ENCODE peak calls at places on chromosomes 6 and 20, in four cellular contexts. X is heart right ventricle, J is PC-3, S is psoas muscle. I is an unnamed sample.

GRCh38 chr6:169189686-169190085 is 64.0 kb downstream of the THBS2 start:
- DNase-seq in J (no peak), S (no peak), X (no peak), I (no peak)

GRCh38 chr20:46959081-46959692 is 64.5 kb downstream of the EYA2 start:
- DNase-seq in X (no peak), J (peak; percentile 99), S (no peak), I (peak; percentile 74)

GRCh38 chr20:48098099-48098498 is 312.8 kb upstream of the SULF2 start:
- DNase-seq in S (no peak), X (no peak), J (no peak), I (no peak)

GRCh38 chr20:11754451-11754850 is 163.2 kb upstream of the BTBD3 start:
- DNase-seq in J (no peak), S (no peak), X (no peak), I (no peak)

GRCh38 chr20:61953789-61954125 is 111.9 kb downstream of the TAF4 start:
- DNase-seq in X (no peak), J (no peak), S (no peak), I (no peak)

GRCh38 chr6:169905041-169905807 is 153.8 kb downstream of the ERMARD start:
- DNase-seq in S (no peak), X (peak; percentile 59), J (peak; percentile 48), I (peak; percentile 12)

GRCh38 chr6:134238960-134239795 is 78.7 kb downstream of the SGK1 start:
- DNase-seq in X (peak; percentile 52), S (no peak), J (no peak), I (no peak)

GRCh38 chr6:133806358-133806757 is 82.6 kb upstream of the TCF21 start:
- DNase-seq in X (no peak), S (no peak), J (no peak), I (no peak)

GRCh38 chr20:62409086-62409853 is 2.2 kb upstream of the CABLES2 start:
- DNase-seq in S (no peak), J (no peak), X (no peak), I (no peak)

GRCh38 chr6:53424300-53424699 is 75.5 kb upstream of the ELOVL5 start:
- DNase-seq in J (no peak), X (no peak), S (no peak), I (no peak)

GRCh38 chr6:83183082-83183828 is 9.8 kb downstream of the PGM3 start:
- DNase-seq in X (no peak), S (no peak), J (peak; percentile 79), I (peak; percentile 82)

DNA sequence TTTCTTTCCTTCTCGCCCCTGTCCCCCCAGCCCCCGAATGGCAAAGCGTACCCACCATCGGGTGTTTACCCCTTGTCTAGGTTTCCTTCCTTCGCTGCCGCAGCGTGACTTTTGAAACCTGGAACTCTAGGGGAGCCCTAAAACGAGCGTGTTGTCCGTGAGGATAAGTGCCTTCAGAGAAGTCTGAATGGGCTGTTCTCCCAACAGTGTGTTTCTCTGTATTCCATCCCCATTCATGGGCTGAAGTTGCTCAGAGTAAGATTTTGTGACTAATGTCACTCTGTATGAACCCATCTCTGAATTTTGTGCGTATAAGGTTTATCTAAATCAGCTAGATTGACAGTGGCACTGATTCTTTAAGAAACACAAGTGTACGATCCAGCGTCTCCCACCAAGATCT is 949 bp downstream of the MACROD2 start:
- DNase-seq in J (peak; percentile 37), X (no peak), S (no peak), I (peak; percentile 14)
- H3K27ac ChIP-seq in J (no peak overlapping the region), X (no peak overlapping the region), S (peak overlapping the region; percentile 75), I (no peak overlapping the region)

GRCh38 chr20:53594068-53595017 is 704 bp upstream of the ZNF217 start:
- DNase-seq in S (peak; percentile 98), X (peak; percentile 96), J (peak; percentile 98), I (peak; percentile 61)
- H3K4me1 ChIP-seq in S (peaks cover 4% of the 10 kb centered on the region), X (peaks cover 3% of the 10 kb centered on the region), J (peaks cover 41% of the 10 kb centered on the region), I (peaks cover 32% of the 10 kb centered on the region)

GRCh38 chr20:50224553-50225255 is 34.1 kb downstream of the CEBPB start:
- DNase-seq in S (peak; percentile 90), J (no peak), X (peak; percentile 68), I (no peak)
- H3K27ac ChIP-seq in S (peak overlapping the region; percentile 73), J (no peak overlapping the region), X (peak overlapping the region; percentile 76), I (no peak overlapping the region)

DNA sequence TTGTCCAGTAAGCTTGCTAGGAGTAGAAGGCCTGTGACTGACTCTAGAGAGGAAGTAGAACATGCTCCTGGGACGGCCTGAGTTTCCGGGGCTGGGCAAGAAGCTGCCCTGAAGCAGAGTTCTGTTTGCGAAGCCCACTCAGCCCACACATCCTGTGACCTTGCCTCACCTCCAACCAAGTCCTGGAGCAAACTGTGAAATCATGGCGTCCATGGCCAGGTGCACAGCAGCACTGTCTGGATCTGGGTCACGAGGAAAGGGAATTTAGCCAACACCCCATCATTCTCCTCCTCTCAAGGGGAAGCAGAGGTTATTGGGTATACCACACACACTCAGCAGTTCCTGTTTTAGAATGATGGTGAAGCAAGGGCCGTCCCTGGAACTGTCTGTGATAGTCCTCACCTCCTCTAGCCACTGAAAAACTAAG is 87.5 kb downstream of the CRYBG1 start:
- DNase-seq in J (no peak), X (peak; percentile 11), S (no peak), I (no peak)
- H3K4me1 ChIP-seq in J (peaks cover 5% of the 10 kb centered on the region), X (no peaks in the 10 kb centered on the region), S (no peaks in the 10 kb centered on the region), I (peaks cover 17% of the 10 kb centered on the region)

DNA sequence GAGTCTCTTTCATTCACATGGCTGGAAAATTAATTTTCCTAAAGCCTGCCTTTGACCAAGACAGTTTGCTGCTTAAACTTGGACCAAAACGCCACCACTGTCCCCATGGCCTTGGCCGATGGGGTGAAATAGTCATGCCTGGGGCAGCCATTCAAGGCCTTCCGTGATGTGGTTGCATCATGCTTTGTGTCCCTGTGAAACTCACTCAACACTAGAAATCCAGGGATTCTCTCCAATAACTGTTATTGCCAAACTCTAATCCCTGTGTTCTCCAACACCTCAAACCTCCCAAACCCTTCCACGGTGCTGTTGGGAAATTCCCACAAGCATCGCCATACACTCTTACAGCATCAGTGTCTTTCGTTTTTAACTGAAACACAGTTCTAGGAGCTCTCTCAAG is 1.4 kb upstream of the TXNDC5 start:
- DNase-seq in J (no peak), X (no peak), S (peak; percentile 72), I (no peak)
- H3K27ac ChIP-seq in J (no peak overlapping the region), X (no peak overlapping the region), S (no peak overlapping the region), I (no peak overlapping the region)

GRCh38 chr6:130967502-130968469 is 95.3 kb downstream of the EPB41L2 start:
- DNase-seq in J (no peak), S (no peak), X (no peak), I (no peak)
- H3K4me1 ChIP-seq in J (no peaks in the 10 kb centered on the region), S (peaks cover 23% of the 10 kb centered on the region), X (peaks cover 40% of the 10 kb centered on the region), I (no peaks in the 10 kb centered on the region)

GRCh38 chr20:19909696-19910095 is 107.5 kb upstream of the NAA20 start:
- DNase-seq in S (peak; percentile 86), X (peak; percentile 81), J (no peak), I (no peak)

GRCh38 chr20:19911810-19912382 is 105.3 kb upstream of the NAA20 start:
- DNase-seq in X (no peak), S (no peak), J (no peak), I (no peak)

GRCh38 chr20:19903168-19903676 is 113.9 kb upstream of the NAA20 start:
- DNase-seq in X (peak; percentile 47), J (no peak), S (no peak), I (no peak)

GRCh38 chr20:19907326-19908056 is 109.7 kb upstream of the NAA20 start:
- DNase-seq in J (no peak), X (no peak), S (no peak), I (no peak)

GRCh38 chr20:19908586-19908985 is 108.6 kb upstream of the NAA20 start:
- DNase-seq in J (no peak), X (no peak), S (no peak), I (no peak)
- H3K27ac ChIP-seq in J (no peak overlapping the region), X (peak overlapping the region; percentile 65), S (no peak overlapping the region), I (no peak overlapping the region)

I was measured in foreskin keratinocyte.